ENCODE peak calls at places on chromosomes 1 and 21, in five cellular contexts. L is GM23338; H is fibroblast of lung; S is CD4-positive, alpha-beta memory T cell; B is heart left ventricle. D is an unnamed sample.

GRCh38 chr21:36517366-36518075 is 37.6 kb upstream of the CLDN14 start:
- DNase-seq in L (no peak), B (no peak), S (no peak), H (no peak), D (no peak)

GRCh38 chr1:99685516-99686180 is 39.7 kb downstream of the PALMD start:
- DNase-seq in L (peak), H (peak), S (peak), B (peak), D (peak)

GRCh38 chr1:11522400-11523235 is 43.7 kb downstream of the DISP3 start:
- DNase-seq in B (no peak), L (no peak), H (no peak), S (no peak), D (peak)

GRCh38 chr1:115495603-115496002 is 146.2 kb upstream of the VANGL1 start:
- DNase-seq in S (no peak), L (no peak), B (no peak), H (peak), D (no peak)

GRCh38 chr1:167262820-167263219 is 42.1 kb downstream of the POU2F1 start:
- DNase-seq in S (no peak), B (no peak), L (no peak), H (no peak), D (no peak)

GRCh38 chr1:27113861-27114260 is 41.1 kb downstream of the SLC9A1 start:
- DNase-seq in B (no peak), S (no peak), H (no peak), L (no peak), D (no peak)

GRCh38 chr21:22965455-22966125 is 1967.4 kb downstream of the NCAM2 start:
- DNase-seq in L (peak), B (no peak), H (no peak), S (no peak), D (no peak)

GRCh38 chr1:203307690-203308126 is 2.4 kb downstream of the BTG2 start:
- DNase-seq in L (peak), H (no peak), S (peak), B (no peak), D (no peak)

GRCh38 chr1:26160527-26161407 is 1.9 kb downstream of the FAM110D start:
- DNase-seq in B (no peak), L (peak), H (no peak), S (no peak), D (no peak)

GRCh38 chr1:52613611-52614373 is 11.6 kb downstream of the GPX7 start:
- DNase-seq in B (no peak), S (no peak), L (no peak), H (no peak), D (no peak)
- H3K27ac ChIP-seq in B (no peak), S (no peak), L (no peak), H (no peak), D (no peak)

GRCh38 chr1:236701782-236702181 is 15.5 kb downstream of the ACTN2 start:
- DNase-seq in L (no peak), S (no peak), B (no peak), H (no peak), D (no peak)
- H3K27ac ChIP-seq in L (no peak), S (no peak), B (peak), H (no peak), D (no peak)

GRCh38 chr1:91752324-91752723 is 133.6 kb downstream of the TGFBR3 start:
- DNase-seq in B (no peak), L (no peak), H (no peak), S (no peak), D (no peak)
- H3K27ac ChIP-seq in B (no peak), L (no peak), H (no peak), S (no peak), D (no peak)

DNA sequence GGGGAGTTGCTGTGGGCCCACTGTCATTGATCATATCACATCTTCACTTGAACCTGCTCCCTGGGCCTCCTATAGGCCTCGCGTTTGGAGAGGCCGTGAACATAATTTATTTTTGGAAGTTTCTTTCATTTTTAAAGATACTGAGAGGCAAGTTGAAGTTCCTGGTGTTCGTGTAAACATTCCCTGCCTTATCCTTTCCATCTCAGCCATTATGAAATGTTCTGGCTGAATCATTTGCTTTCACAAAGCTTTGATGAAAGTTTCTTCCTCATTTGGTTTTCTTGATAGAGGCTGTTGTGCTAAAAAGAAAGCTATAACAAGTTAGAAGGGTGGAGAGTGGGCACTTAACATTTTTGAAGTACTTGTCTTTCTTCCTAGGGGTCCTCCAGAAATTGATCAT is 15.5 kb downstream of the CAMTA1 start:
- DNase-seq in H (peak), L (no peak), B (no peak), S (no peak), D (no peak)
- H3K27ac ChIP-seq in H (peak), L (no peak), B (peak), S (no peak), D (no peak)

GRCh38 chr1:31831397-31832378 is 15.9 kb upstream of the SPOCD1 start:
- DNase-seq in B (no peak), L (no peak), S (no peak), H (no peak), D (no peak)
- H3K27ac ChIP-seq in B (no peak), L (no peak), S (no peak), H (no peak), D (no peak)

GRCh38 chr1:158067651-158068050 is 74.2 kb downstream of the KIRREL1 start:
- DNase-seq in L (no peak), H (peak), B (no peak), S (no peak), D (peak)
- H3K27ac ChIP-seq in L (no peak), H (no peak), B (no peak), S (no peak), D (peak)